ENCODE peak calls at places on chromosomes 3 and 15, in six cellular contexts. S is colonic mucosa, E is WERI-Rb-1, Z is bronchial epithelial cell, W is cardiac muscle cell, R is foreskin fibroblast. H is an unnamed sample.

GRCh38 chr3:110779581-110779980 is 292.0 kb upstream of the NECTIN3 start:
- DNase-seq in S (no peak), E (no peak), Z (no peak), W (no peak), R (no peak), H (no peak)

GRCh38 chr3:49634736-49635135 is 39.4 kb upstream of the APEH start:
- DNase-seq in S (no peak), E (no peak), Z (no peak), W (no peak), R (no peak), H (no peak)

GRCh38 chr15:63107895-63108546 is 13.6 kb upstream of the LACTB start:
- DNase-seq in S (peak), E (no peak), Z (peak), W (peak), R (peak), H (no peak)

GRCh38 chr3:173502983-173503568 is 105.5 kb downstream of the NLGN1 start:
- DNase-seq in S (no peak), E (no peak), Z (no peak), W (peak), R (peak), H (no peak)

GRCh38 chr3:123068227-123069020 is 1.6 kb downstream of the PDIA5 start:
- DNase-seq in S (peak), E (peak), Z (no peak), W (no peak), R (no peak), H (no peak)

GRCh38 chr3:38116471-38117162 is 20.3 kb downstream of the ACAA1 start:
- DNase-seq in S (no peak), E (no peak), Z (no peak), W (no peak), R (no peak), H (peak)

GRCh38 chr3:58161435-58162398 is 49.1 kb downstream of the DNASE1L3 start:
- DNase-seq in S (peak), E (no peak), Z (peak), W (peak), R (peak), H (no peak)

GRCh38 chr3:131454501-131454900 is 48.3 kb downstream of the MRPL3 start:
- DNase-seq in S (no peak), E (no peak), Z (peak), W (peak), R (peak), H (no peak)

GRCh38 chr3:189386739-189387138 is 215.0 kb downstream of the TPRG1 start:
- DNase-seq in S (no peak), E (no peak), Z (no peak), W (no peak), R (no peak), H (no peak)

GRCh38 chr15:46934851-46935250 is 782.5 kb upstream of the SEMA6D start:
- DNase-seq in S (no peak), E (no peak), Z (no peak), W (no peak), R (no peak), H (no peak)

GRCh38 chr3:51381333-51381705 is 3.8 kb upstream of the MANF start:
- DNase-seq in S (no peak), E (no peak), Z (no peak), W (no peak), R (no peak), H (no peak)

GRCh38 chr15:49622561-49622960 is 1.7 kb downstream of the DTWD1 start:
- DNase-seq in S (no peak), E (no peak), Z (no peak), W (peak), R (no peak), H (peak)

GRCh38 chr15:40906101-40906946 is 12.1 kb downstream of the VPS18 start:
- DNase-seq in S (peak), E (peak), Z (peak), W (peak), R (peak), H (peak)

GRCh38 chr15:55742498-55742926 is 440 bp downstream of the PRTG start:
- DNase-seq in S (peak), E (peak), Z (no peak), W (peak), R (peak), H (peak)

GRCh38 chr15:58453931-58454793 is 22.4 kb downstream of the LIPC start:
- DNase-seq in S (no peak), E (peak), Z (no peak), W (no peak), R (no peak), H (no peak)

GRCh38 chr3:24947103-24947502 is 452.5 kb upstream of the THRB start:
- DNase-seq in S (no peak), E (no peak), Z (no peak), W (no peak), R (no peak), H (no peak)

GRCh38 chr15:62769604-62770003 is 272.9 kb upstream of the TPM1 start:
- DNase-seq in S (no peak), E (no peak), Z (peak), W (peak), R (peak), H (no peak)

GRCh38 chr3:107063351-107063750 is 313.9 kb upstream of the CCDC54 start:
- DNase-seq in S (no peak), E (no peak), Z (no peak), W (peak), R (no peak), H (no peak)

GRCh38 chr15:53038542-53038941 is 248.4 kb upstream of the ONECUT1 start:
- DNase-seq in S (no peak), E (no peak), Z (no peak), W (no peak), R (no peak), H (no peak)

GRCh38 chr3:151393146-151393831 is 8.7 kb upstream of the P2RY12 start:
- DNase-seq in S (no peak), E (no peak), Z (no peak), W (no peak), R (no peak), H (no peak)

GRCh38 chr3:12471228-12471627 is 13.1 kb upstream of the TSEN2 start:
- DNase-seq in S (peak), E (no peak), Z (peak), W (no peak), R (no peak), H (no peak)

GRCh38 chr3:134381836-134382442 is 7.7 kb upstream of the AMOTL2 start:
- DNase-seq in S (peak), E (no peak), Z (peak), W (no peak), R (no peak), H (no peak)

GRCh38 chr3:186200746-186201145 is 91.9 kb upstream of the ETV5 start:
- DNase-seq in S (no peak), E (no peak), Z (no peak), W (no peak), R (no peak), H (no peak)

GRCh38 chr3:70546679-70547078 is 234.2 kb upstream of the MDFIC2 start:
- DNase-seq in S (no peak), E (no peak), Z (no peak), W (no peak), R (no peak), H (no peak)

GRCh38 chr3:171393032-171393744 is 67.0 kb downstream of the TNIK start:
- DNase-seq in S (no peak), E (no peak), Z (no peak), W (peak), R (no peak), H (no peak)

GRCh38 chr3:142857056-142857455 is 31.8 kb downstream of the PCOLCE2 start:
- DNase-seq in S (no peak), E (peak), Z (peak), W (no peak), R (no peak), H (no peak)

GRCh38 chr15:96882361-96882760 is 551.9 kb downstream of the NR2F2 start:
- DNase-seq in S (no peak), E (no peak), Z (no peak), W (peak), R (no peak), H (no peak)

GRCh38 chr15:70195171-70195807 is 97.6 kb upstream of the TLE3 start:
- DNase-seq in S (no peak), E (no peak), Z (peak), W (no peak), R (no peak), H (no peak)

GRCh38 chr15:70197945-70198361 is 100.2 kb upstream of the TLE3 start:
- DNase-seq in S (no peak), E (no peak), Z (no peak), W (no peak), R (no peak), H (peak)

GRCh38 chr15:70197318-70197944 is 99.7 kb upstream of the TLE3 start:
- DNase-seq in S (no peak), E (no peak), Z (peak), W (no peak), R (no peak), H (no peak)

GRCh38 chr15:70195808-70196304 is 98.1 kb upstream of the TLE3 start:
- DNase-seq in S (peak), E (peak), Z (peak), W (peak), R (peak), H (no peak)

DNA sequence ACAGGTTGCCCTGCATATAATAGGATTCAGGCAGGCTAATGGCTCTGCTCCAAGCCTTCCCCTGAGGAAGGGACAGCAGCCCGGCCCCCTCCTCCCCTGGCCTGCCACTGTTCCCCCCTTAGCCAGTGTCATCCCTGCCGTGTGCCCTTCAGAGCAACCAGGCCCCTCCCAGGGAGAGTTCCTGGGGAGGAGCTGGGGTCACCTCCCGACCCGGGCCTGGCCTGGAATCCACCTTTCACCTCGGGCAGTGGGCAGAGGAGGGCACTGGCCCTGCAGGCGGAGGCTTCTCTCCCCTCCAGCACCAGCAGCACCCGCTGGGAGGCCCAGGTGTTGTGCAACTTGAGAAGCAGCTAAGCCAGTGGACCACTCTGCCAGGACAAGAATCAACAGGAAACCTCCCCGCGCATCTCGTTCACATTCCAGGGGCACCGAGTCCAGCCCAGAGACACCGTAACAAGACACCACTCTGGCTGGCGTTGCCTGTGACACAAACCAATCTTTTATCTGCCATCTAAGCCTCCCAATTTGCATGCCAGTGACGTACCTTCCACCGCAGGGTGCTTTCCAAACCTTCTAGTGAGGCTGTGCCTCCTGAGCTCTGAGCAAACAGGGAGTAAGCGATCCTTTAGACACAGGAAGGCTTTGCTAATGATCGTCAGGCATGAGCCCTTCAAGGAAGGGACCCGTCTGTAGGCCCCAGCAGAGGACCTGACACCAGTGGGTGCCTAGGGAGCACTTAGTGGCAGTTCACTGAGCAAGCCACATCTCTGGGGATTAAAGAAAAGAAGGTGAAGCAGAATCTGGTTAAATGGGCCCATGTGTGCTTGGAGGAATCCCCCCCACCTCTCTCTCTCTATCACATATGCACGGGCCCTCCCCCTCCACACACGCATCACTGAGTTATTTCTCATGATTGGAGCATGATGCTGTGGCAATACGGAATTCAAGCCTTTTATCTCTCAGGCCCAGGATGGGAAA is 98.9 kb upstream of the TLE3 start:
- DNase-seq in S (no peak), E (peak), Z (peak), W (peak), R (no peak), H (peak)
- H3K4me3 ChIP-seq in S (no peak), E (no peak), Z (no peak), W (no peak), R (no peak), H (no peak)

DNA sequence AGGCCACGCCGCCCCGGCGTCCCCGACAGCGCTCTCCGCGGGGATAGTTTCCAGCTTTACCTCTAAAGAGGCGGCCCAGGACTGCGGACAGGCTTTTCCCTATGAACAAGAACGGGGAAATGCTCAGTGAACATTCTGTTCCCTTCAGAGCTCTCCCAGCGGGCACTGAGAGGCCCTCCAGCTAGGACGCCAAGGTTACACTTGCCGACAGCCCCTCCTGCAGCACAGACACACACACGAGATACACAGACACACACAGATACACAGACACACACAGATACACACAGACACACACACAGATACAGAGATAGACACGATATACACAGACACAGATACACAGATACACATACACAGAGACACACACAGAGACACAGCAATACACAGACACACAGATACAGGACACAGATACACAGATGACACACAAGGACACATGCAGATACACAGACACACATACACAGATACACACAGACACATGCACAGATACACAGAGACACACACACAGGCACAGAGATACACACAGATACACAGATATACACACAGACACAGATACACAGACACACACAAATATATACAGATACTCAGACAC is 533 bp upstream of the OCA2 start:
- DNase-seq in S (no peak), E (no peak), Z (no peak), W (no peak), R (no peak), H (no peak)
- H3K4me3 ChIP-seq in S (no peak), E (peak), Z (no peak), W (peak), R (no peak), H (peak)

GRCh38 chr3:126287536-126288181 is 69.5 kb downstream of the KLF15 start:
- DNase-seq in S (no peak), E (no peak), Z (peak), W (peak), R (peak), H (no peak)
- H3K4me3 ChIP-seq in S (peak), E (no peak), Z (peak), W (peak), R (peak), H (no peak)

GRCh38 chr15:74208901-74209559 is 6.4 kb upstream of the STRA6 start:
- DNase-seq in S (no peak), E (peak), Z (peak), W (peak), R (no peak), H (no peak)
- H3K4me3 ChIP-seq in S (no peak), E (peak), Z (no peak), W (no peak), R (no peak), H (no peak)

GRCh38 chr3:16842710-16843270 is 42.0 kb upstream of the PLCL2 start:
- DNase-seq in S (peak), E (no peak), Z (no peak), W (no peak), R (no peak), H (no peak)
- H3K4me3 ChIP-seq in S (no peak), E (no peak), Z (no peak), W (no peak), R (no peak), H (no peak)

GRCh38 chr3:35448121-35448520 is 191.2 kb upstream of the ARPP21 start:
- DNase-seq in S (no peak), E (no peak), Z (no peak), W (no peak), R (no peak), H (no peak)

GRCh38 chr3:35448681-35449080 is 190.6 kb upstream of the ARPP21 start:
- DNase-seq in S (no peak), E (no peak), Z (no peak), W (no peak), R (no peak), H (no peak)

GRCh38 chr3:35446896-35447295 is 192.4 kb upstream of the ARPP21 start:
- DNase-seq in S (no peak), E (no peak), Z (no peak), W (no peak), R (no peak), H (no peak)
- H3K4me3 ChIP-seq in S (no peak), E (no peak), Z (no peak), W (no peak), R (no peak), H (no peak)

GRCh38 chr3:72336114-72336651 is 512.1 kb downstream of the SHQ1 start:
- DNase-seq in S (no peak), E (no peak), Z (no peak), W (no peak), R (no peak), H (no peak)
- H3K4me3 ChIP-seq in S (no peak), E (peak), Z (no peak), W (no peak), R (no peak), H (no peak)